ENCODE peak calls at places on chromosomes 11 and 22, in seven cellular contexts. C, D, E, W, M, U and S are unnamed samples.

GRCh38 chr11:126480410-126481302 is 125.2 kb downstream of the ST3GAL4 start:
- DNase-seq in C (no peak), D (peak), E (peak), W (peak), M (peak), U (peak), S (peak)

GRCh38 chr11:102254047-102254446 is 63.2 kb upstream of the BIRC3 start:
- DNase-seq in C (no peak), D (no peak), E (no peak), W (no peak), M (peak), U (no peak), S (no peak)

GRCh38 chr11:120786206-120786735 is 237.6 kb upstream of the TBCEL start:
- DNase-seq in C (no peak), D (no peak), E (no peak), W (no peak), M (no peak), U (no peak), S (no peak)

GRCh38 chr11:8262552-8263108 is 1.0 kb downstream of the LMO1 start:
- DNase-seq in C (no peak), D (peak), E (peak), W (peak), M (peak), U (peak), S (peak)

GRCh38 chr11:92897487-92897886 is 72.0 kb upstream of the MTNR1B start:
- DNase-seq in C (no peak), D (no peak), E (no peak), W (no peak), M (peak), U (no peak), S (no peak)

GRCh38 chr11:113698515-113698914 is 7.6 kb downstream of the TMPRSS5 start:
- DNase-seq in C (no peak), D (no peak), E (no peak), W (no peak), M (no peak), U (no peak), S (no peak)

GRCh38 chr11:44340656-44341055 is 30.7 kb upstream of the ALX4 start:
- DNase-seq in C (no peak), D (no peak), E (no peak), W (no peak), M (no peak), U (no peak), S (no peak)

GRCh38 chr11:44024977-44025376 is 22.8 kb upstream of the ACCSL start:
- DNase-seq in C (no peak), D (no peak), E (no peak), W (no peak), M (no peak), U (no peak), S (no peak)

GRCh38 chr11:47137476-47137875 is 39.2 kb downstream of the ARFGAP2 start:
- DNase-seq in C (no peak), D (no peak), E (no peak), W (no peak), M (no peak), U (no peak), S (no peak)

GRCh38 chr11:35407041-35407440 is 12.3 kb downstream of the SLC1A2 start:
- DNase-seq in C (no peak), D (no peak), E (no peak), W (no peak), M (no peak), U (no peak), S (no peak)

GRCh38 chr11:93952082-93952780 is 68.9 kb upstream of the HEPHL1 start:
- DNase-seq in C (no peak), D (no peak), E (no peak), W (no peak), M (no peak), U (no peak), S (no peak)

GRCh38 chr11:113137735-113138529 is 176.5 kb upstream of the TTC12 start:
- DNase-seq in C (no peak), D (no peak), E (no peak), W (no peak), M (no peak), U (no peak), S (no peak)

GRCh38 chr11:77074205-77074604 is 7.4 kb downstream of the CAPN5 start:
- DNase-seq in C (peak), D (no peak), E (no peak), W (no peak), M (peak), U (no peak), S (no peak)

GRCh38 chr11:113615098-113615497 is 91.0 kb downstream of the TMPRSS5 start:
- DNase-seq in C (no peak), D (no peak), E (no peak), W (no peak), M (no peak), U (no peak), S (no peak)

GRCh38 chr11:20357150-20357549 is 6.4 kb upstream of the HTATIP2 start:
- DNase-seq in C (no peak), D (no peak), E (no peak), W (no peak), M (no peak), U (no peak), S (no peak)

GRCh38 chr11:70829160-70829899 is 423.0 kb downstream of the SHANK2 start:
- DNase-seq in C (no peak), D (no peak), E (no peak), W (no peak), M (no peak), U (no peak), S (no peak)

GRCh38 chr11:70826541-70826943 is 425.8 kb downstream of the SHANK2 start:
- DNase-seq in C (no peak), D (peak), E (no peak), W (no peak), M (peak), U (no peak), S (no peak)

GRCh38 chr11:70826950-70827349 is 425.4 kb downstream of the SHANK2 start:
- DNase-seq in C (no peak), D (peak), E (no peak), W (no peak), M (no peak), U (no peak), S (no peak)

GRCh38 chr11:70825893-70826540 is 426.4 kb downstream of the SHANK2 start:
- DNase-seq in C (no peak), D (peak), E (no peak), W (no peak), M (no peak), U (no peak), S (no peak)

GRCh38 chr11:70828498-70829159 is 423.7 kb downstream of the SHANK2 start:
- DNase-seq in C (no peak), D (no peak), E (no peak), W (no peak), M (no peak), U (no peak), S (no peak)
- TF ChIP-seq CTCF in C (no peak), D (no peak), E (no peak), W (no peak), M (no peak), U (no peak), S (no peak)

DNA sequence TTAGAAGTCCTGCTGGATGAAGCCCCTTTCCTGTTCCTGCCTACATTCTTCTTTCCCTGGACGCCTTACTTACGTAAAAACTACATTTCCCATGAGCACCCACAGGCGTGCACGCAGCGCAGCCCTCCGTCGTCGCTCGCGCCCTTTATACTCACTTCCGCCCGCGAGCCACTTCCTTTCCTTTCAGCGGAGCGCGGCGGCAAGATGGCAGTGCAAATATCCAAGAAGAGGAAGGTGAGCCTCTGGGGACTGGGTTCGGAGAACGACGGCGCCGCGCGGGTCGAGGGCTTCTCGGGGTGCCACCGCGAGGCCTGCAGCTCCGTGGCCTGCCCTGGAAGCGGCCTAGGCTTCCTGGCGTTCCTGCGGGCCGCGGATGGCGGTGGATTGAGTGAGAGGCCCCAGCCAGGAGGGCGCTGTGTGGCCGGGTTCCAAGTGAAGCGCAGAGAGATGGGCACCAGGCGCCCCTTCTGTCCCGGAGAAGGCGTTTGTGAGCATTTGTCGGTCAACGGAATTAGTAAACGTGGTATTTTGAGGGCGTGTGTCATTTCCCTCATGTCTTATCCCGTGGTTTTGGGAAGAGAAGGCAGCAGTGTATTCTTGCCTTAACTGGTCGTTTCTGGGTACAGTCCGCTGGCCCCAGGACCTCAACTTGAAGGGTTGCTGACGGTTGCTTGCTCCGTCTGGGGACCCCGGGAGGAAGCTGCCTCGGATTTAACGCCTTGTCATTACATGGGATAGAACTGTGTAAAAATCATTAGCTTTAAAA is at the start of gene RPS3:
- DNase-seq in C (peak), D (peak), E (peak), W (peak), M (peak), U (peak), S (peak)
- TF ChIP-seq CTCF in C (no peak), D (peak), E (peak), W (peak), M (no peak), U (no peak), S (no peak)

GRCh38 chr22:49800408-49801238 is 27.1 kb downstream of the BRD1 start:
- DNase-seq in C (no peak), D (no peak), E (no peak), W (no peak), M (no peak), U (no peak), S (no peak)

GRCh38 chr22:49803667-49804375 is 23.9 kb downstream of the BRD1 start:
- DNase-seq in C (no peak), D (no peak), E (no peak), W (no peak), M (no peak), U (no peak), S (no peak)

GRCh38 chr22:49803134-49803533 is 24.5 kb downstream of the BRD1 start:
- DNase-seq in C (no peak), D (no peak), E (no peak), W (no peak), M (no peak), U (no peak), S (no peak)

GRCh38 chr22:49799431-49800075 is 28.1 kb downstream of the BRD1 start:
- DNase-seq in C (no peak), D (no peak), E (no peak), W (no peak), M (no peak), U (no peak), S (no peak)

DNA sequence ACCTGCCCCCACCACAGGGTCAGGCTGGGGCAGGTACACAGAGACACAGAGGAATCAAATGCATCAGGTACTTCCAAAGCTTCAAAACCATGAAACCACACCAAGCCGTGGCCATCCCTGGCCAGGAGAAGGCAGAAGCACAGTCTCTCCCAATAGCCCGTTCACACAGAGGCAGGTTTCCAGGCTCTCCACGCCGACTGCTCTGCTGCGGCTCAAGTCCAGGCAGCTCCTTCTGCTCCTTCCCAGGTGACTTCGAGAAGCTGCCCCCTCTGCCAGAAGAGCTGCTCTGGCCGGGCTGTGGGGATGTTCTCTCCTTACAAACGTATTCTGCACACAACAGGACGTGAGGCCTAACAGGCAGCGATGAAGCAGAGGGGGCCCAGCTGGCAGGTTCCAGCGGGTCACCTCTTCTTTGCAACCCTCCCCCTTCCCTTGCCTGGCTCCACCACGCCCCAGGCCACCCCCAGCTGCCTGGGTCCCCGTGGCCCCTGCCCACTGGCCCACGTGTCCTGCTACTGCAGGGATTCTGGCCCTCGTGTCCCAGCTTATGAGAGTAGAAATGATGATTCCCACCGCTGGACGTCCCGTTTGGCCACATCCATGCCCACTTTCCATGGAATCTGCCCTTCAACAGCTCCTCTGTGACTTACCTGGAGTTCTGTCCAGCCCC is 26.1 kb downstream of the BRD1 start:
- DNase-seq in C (no peak), D (no peak), E (no peak), W (no peak), M (no peak), U (no peak), S (no peak)
- TF ChIP-seq CTCF in C (no peak), D (no peak), E (no peak), W (no peak), M (no peak), U (no peak), S (no peak)

DNA sequence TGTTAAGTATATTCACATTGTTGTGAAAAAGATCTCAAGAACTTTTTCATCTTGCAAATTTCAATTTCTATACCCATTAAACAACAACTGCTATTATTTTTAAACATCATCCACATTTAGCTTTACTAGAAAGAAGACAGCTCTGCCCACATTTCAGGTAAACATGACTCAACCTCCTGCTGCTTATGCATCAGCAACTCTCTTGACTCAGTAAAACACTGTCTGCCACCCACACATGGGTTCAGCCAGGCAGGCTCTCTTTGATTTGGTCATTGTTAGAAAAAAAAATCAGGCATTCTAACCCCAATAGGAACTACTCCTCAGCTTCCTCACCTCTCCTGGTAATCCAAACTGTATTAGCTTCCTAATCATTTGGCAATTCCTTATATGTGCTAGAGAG is 5.1 kb upstream of the ENDOD1 start:
- DNase-seq in C (no peak), D (no peak), E (no peak), W (no peak), M (no peak), U (peak), S (no peak)
- TF ChIP-seq CTCF in C (no peak), D (no peak), E (no peak), W (no peak), M (no peak), U (no peak), S (no peak)

GRCh38 chr22:22817468-22818201 is 70.0 kb upstream of the IGLL5 start:
- DNase-seq in C (no peak), D (no peak), E (no peak), W (no peak), M (no peak), U (no peak), S (no peak)
- TF ChIP-seq CTCF in C (no peak), D (no peak), E (no peak), W (peak), M (peak), U (no peak), S (no peak)

GRCh38 chr22:20551805-20552449 is 44.5 kb downstream of the MED15 start:
- DNase-seq in C (no peak), D (no peak), E (no peak), W (no peak), M (no peak), U (peak), S (no peak)
- TF ChIP-seq CTCF in C (no peak), D (peak), E (peak), W (no peak), M (no peak), U (peak), S (peak)